ENCODE peak calls at places on chromosomes 7 and 10, in ten cellular contexts. S is AG04450, F is kidney, H is WERI-Rb-1, P is HepG2, G is tibial nerve, O is lower lobe of right lung, M is BE2C, J is brain microvascular endothelial cell, D is AG04449. Y is an unnamed sample.

GRCh38 chr10:27147701-27148100 is 6.5 kb downstream of the YME1L1 start:
- DNase-seq in D (no peak), P (no peak), O (no peak), G (no peak), S (no peak), J (no peak), M (no peak), H (no peak), F (no peak), Y (no peak)

GRCh38 chr7:100655908-100656674 is at the start of gene ACTL6B:
- DNase-seq in M (peak; percentile 85), D (no peak), G (no peak), O (peak; percentile 67), H (peak; percentile 93), F (no peak), J (peak; percentile 29), S (no peak), P (no peak), Y (no peak)

GRCh38 chr7:131633342-131633843 is 77.0 kb upstream of the PODXL start:
- DNase-seq in S (no peak), M (no peak), F (no peak), O (no peak), G (no peak), H (no peak), P (no peak), J (peak; percentile 51), D (no peak), Y (no peak)

GRCh38 chr10:75492151-75492550 is 60.7 kb downstream of the LRMDA start:
- DNase-seq in M (no peak), D (no peak), O (no peak), S (no peak), J (no peak), P (no peak), F (no peak), G (no peak), H (peak; percentile 30), Y (no peak)

GRCh38 chr10:77993612-77994011 is 35.7 kb downstream of the POLR3A start:
- DNase-seq in M (no peak), S (no peak), H (peak; percentile 30), J (no peak), F (no peak), O (no peak), G (no peak), P (no peak), D (no peak), Y (no peak)

GRCh38 chr10:1368772-1369171 is 312.6 kb downstream of the WDR37 start:
- DNase-seq in H (peak; percentile 15), S (no peak), G (peak; percentile 27), P (peak; percentile 28), D (no peak), M (peak; percentile 70), F (no peak), O (no peak), J (no peak), Y (no peak)

GRCh38 chr7:137262599-137262998 is 80.9 kb downstream of the PTN start:
- DNase-seq in J (no peak), F (no peak), P (no peak), S (no peak), O (no peak), H (no peak), M (no peak), D (no peak), G (no peak), Y (no peak)

GRCh38 chr10:7789390-7789789 is 1.4 kb downstream of the ATP5F1C start:
- DNase-seq in J (peak; percentile 43), D (no peak), P (peak; percentile 21), F (no peak), O (no peak), G (no peak), S (no peak), M (peak; percentile 60), H (no peak), Y (no peak)

GRCh38 chr10:90738885-90739284 is 119.0 kb downstream of the HTR7 start:
- DNase-seq in F (no peak), P (no peak), H (no peak), O (no peak), S (peak; percentile 20), D (no peak), M (no peak), G (no peak), J (no peak), Y (no peak)

GRCh38 chr7:105880571-105881330 is 4.4 kb upstream of the ATXN7L1 start:
- DNase-seq in S (no peak), O (no peak), H (no peak), P (no peak), F (no peak), M (no peak), J (no peak), D (no peak), G (no peak), Y (no peak)

GRCh38 chr7:100122067-100122466 is 2.6 kb downstream of the CNPY4 start:
- DNase-seq in H (no peak), P (peak; percentile 90), G (no peak), D (no peak), S (no peak), O (no peak), J (no peak), F (no peak), M (no peak), Y (no peak)

GRCh38 chr10:73819513-73820093 is 8.2 kb upstream of the NDST2 start:
- DNase-seq in G (no peak), D (no peak), H (no peak), S (no peak), O (peak; percentile 88), P (no peak), M (no peak), F (peak; percentile 89), J (peak; percentile 7), Y (no peak)
- TF ChIP-seq CTCF in G (no peak), D (no peak), H (no peak), S (no peak), O (no peak), P (no peak), M (no peak), F (no peak), J (peak; percentile 36), Y (no peak)

DNA sequence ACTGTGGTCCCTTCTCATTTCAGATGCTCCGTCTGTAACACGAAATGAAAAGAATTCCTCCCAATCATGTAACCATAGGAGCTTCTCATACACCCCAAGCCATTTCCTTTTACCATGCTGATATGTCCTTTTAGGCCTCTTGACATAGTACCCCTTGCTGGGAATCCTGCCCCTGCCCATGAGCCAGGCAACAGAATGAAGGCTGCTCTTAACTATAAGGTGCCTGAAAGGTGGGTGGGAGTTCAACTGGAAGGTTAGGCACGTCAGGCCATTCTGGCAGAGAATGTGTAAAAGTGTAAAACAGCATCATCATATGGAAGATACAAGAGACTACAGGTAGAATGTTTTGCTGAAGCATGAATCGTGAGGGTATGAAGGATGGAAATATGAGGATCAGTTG is 22.5 kb downstream of the IL2RA start:
- DNase-seq in F (no peak), J (no peak), G (no peak), O (no peak), S (no peak), M (no peak), D (no peak), H (no peak), P (no peak), Y (no peak)
- H3K4me3 ChIP-seq in F (no peak overlapping the region), J (no peak overlapping the region), G (no peak overlapping the region), O (no peak overlapping the region), S (no peak overlapping the region), M (no peak overlapping the region), D (no peak overlapping the region), H (no peak overlapping the region), P (no peak overlapping the region), Y (no peak overlapping the region)

GRCh38 chr7:40700653-40701475 is 566.1 kb downstream of the SUGCT start:
- DNase-seq in P (no peak), G (no peak), H (no peak), M (no peak), D (no peak), S (no peak), F (no peak), O (no peak), J (no peak), Y (no peak)
- TF ChIP-seq CTCF in P (no peak), G (no peak), H (peak; percentile 11), M (no peak), D (no peak), S (no peak), F (no peak), O (no peak), J (peak; percentile 26), Y (no peak)

DNA sequence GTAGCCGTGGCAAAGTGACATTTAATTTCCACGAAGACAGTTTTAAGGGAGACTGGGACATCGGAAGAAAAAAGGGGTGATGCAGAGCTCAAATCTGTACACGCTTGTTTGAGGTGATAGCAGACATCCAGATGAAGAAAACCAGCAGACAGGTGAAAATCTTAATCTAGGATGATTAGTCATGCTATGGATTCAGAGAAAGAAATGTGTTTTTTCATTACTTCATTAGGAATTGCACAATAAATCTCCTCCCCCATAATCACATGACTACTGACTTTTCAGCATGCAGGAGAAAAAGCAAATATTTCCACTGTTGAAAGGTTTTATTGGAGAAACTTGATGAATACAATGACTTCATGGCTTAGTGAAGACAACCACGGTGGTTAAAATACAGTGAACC is 2.5 kb downstream of the NUDT5 start:
- DNase-seq in S (no peak), M (no peak), O (no peak), D (no peak), F (no peak), P (no peak), J (no peak), G (no peak), H (no peak), Y (no peak)
- H3K4me3 ChIP-seq in S (no peak overlapping the region), M (no peak overlapping the region), O (no peak overlapping the region), D (no peak overlapping the region), F (no peak overlapping the region), P (no peak overlapping the region), J (no peak overlapping the region), G (no peak overlapping the region), H (no peak overlapping the region), Y (peak overlapping the region; percentile 98)

GRCh38 chr10:72694476-72695369 is 2.8 kb downstream of the MCU start:
- DNase-seq in D (no peak), M (peak; percentile 25), O (no peak), G (no peak), H (peak; percentile 13), J (no peak), S (no peak), P (peak; percentile 42), F (no peak), Y (no peak)
- TF ChIP-seq CTCF in D (peak; percentile 45), M (peak; percentile 60), O (peak; percentile 39), G (no peak), H (peak; percentile 51), J (peak; percentile 68), S (peak; percentile 60), P (peak; percentile 71), F (peak; percentile 48), Y (peak; percentile 40)

DNA sequence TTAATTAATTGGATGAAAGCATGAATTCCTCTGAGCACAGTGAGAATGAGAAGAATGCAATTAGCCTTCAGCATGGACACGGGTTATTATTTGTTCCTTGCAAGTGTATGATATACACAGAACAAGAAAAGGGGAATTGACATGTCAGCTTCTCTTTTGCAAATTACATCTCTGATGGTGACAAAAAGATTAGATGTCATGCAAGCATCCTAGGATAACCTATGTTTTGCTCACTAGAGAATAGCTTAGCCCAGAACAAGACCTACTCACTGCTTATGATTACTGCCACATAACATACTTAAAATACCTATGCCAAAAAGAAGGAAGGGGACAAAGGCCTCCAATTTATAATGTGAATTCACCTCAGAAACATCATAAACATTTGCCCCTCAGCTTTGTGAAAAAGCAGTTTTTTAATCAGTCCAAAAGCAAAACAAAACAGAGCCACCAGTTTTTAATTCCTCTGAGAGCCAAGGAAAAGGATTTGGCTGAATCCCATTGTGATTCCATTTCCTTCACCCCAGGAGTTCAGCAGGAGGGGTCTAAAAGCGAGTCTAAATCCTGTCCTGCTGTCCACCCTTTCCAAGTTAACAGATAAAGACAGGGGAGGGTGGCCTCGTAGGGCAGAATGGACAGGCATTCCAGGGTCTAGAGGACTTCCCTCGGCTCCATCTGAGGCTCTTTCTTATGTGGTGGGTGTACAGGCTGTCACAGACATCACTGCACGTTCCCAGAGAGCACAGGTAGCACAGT is 120.1 kb downstream of the ABLIM1 start:
- DNase-seq in D (no peak), P (no peak), M (no peak), F (no peak), H (peak; percentile 44), O (no peak), J (no peak), S (no peak), G (no peak), Y (no peak)
- H3K4me3 ChIP-seq in D (no peak overlapping the region), P (no peak overlapping the region), M (no peak overlapping the region), F (no peak overlapping the region), H (no peak overlapping the region), O (no peak overlapping the region), J (no peak overlapping the region), S (no peak overlapping the region), G (no peak overlapping the region), Y (no peak overlapping the region)